ENCODE peak calls at places on chromosomes 16 and 17, in five cellular contexts. S, K, U, H and Q are unnamed samples.

GRCh38 chr16:24163935-24164334 is 92.2 kb upstream of the CACNG3 start:
- DNase-seq in H (no peak), U (no peak), K (no peak), S (no peak), Q (no peak)

GRCh38 chr16:60166-60565 is 6.5 kb downstream of the SNRNP25 start:
- DNase-seq in H (no peak), U (no peak), S (no peak), K (no peak), Q (peak; percentile 52)

GRCh38 chr16:55559233-55559632 is 7.3 kb upstream of the CAPNS2 start:
- DNase-seq in U (no peak), H (no peak), K (no peak), S (no peak), Q (no peak)

GRCh38 chr17:83173997-83174858 is 94.8 kb downstream of the METRNL start:
- DNase-seq in S (no peak), K (no peak), U (no peak), H (no peak), Q (peak; percentile 84)

GRCh38 chr17:57071991-57072944 is 12.8 kb upstream of the AKAP1 start:
- DNase-seq in U (no peak), H (no peak), S (no peak), K (no peak), Q (no peak)

GRCh38 chr17:40722146-40722720 is 18.7 kb upstream of the KRT24 start:
- DNase-seq in K (no peak), S (no peak), U (no peak), H (no peak), Q (no peak)

GRCh38 chr16:71564377-71564967 is 12.4 kb downstream of the TAT start:
- DNase-seq in S (no peak), H (no peak), K (no peak), U (no peak), Q (peak; percentile 89)

GRCh38 chr17:83170571-83171260 is 91.3 kb downstream of the METRNL start:
- DNase-seq in K (no peak), H (no peak), U (no peak), S (no peak), Q (no peak)

GRCh38 chr17:71959129-71959528 is 161.7 kb upstream of the SOX9 start:
- DNase-seq in K (no peak), H (peak; percentile 25), U (no peak), S (no peak), Q (no peak)

GRCh38 chr16:81937305-81938038 is 73.8 kb downstream of the SDR42E1 start:
- DNase-seq in H (no peak), K (no peak), S (no peak), U (no peak), Q (no peak)

GRCh38 chr16:87550510-87550961 is 51.8 kb upstream of the JPH3 start:
- DNase-seq in H (no peak), U (peak; percentile 63), S (no peak), K (no peak), Q (no peak)

GRCh38 chr16:57846078-57846697 is 43.9 kb upstream of the KIFC3 start:
- DNase-seq in S (no peak), U (no peak), H (no peak), K (no peak), Q (no peak)